ENCODE peak calls at places on chromosomes 6 and 20, in eight cellular contexts. K, Z, G, J, R, Y, U and T are unnamed samples.

GRCh38 chr6:113859349-113860164 is 2.4 kb downstream of the MARCKS start:
- DNase-seq in J (peak), U (peak), R (peak), Y (peak), Z (peak), G (peak), K (no peak), T (peak)

GRCh38 chr6:28943557-28944411 is 20.0 kb upstream of the TRIM27 start:
- DNase-seq in Y (peak), Z (peak), R (peak), J (peak), G (peak), U (peak), K (no peak), T (peak)

GRCh38 chr20:36540551-36541211 is 638 bp upstream of the MYL9 start:
- DNase-seq in K (no peak), G (no peak), U (no peak), Y (no peak), R (no peak), Z (peak), J (no peak), T (peak)

GRCh38 chr6:141552463-141552862 is 580.3 kb upstream of the GJE1 start:
- DNase-seq in Y (peak), K (no peak), U (no peak), Z (no peak), R (peak), J (no peak), G (peak), T (no peak)

GRCh38 chr6:52371656-52372151 is 9.8 kb downstream of the PAQR8 start:
- DNase-seq in R (peak), G (no peak), K (no peak), Y (no peak), U (no peak), Z (no peak), J (no peak), T (no peak)

GRCh38 chr20:41769650-41770049 is 151.5 kb upstream of the CHD6 start:
- DNase-seq in Y (no peak), R (no peak), J (no peak), Z (no peak), K (no peak), U (no peak), G (no peak), T (no peak)

GRCh38 chr6:137351890-137352289 is 132.7 kb upstream of the IFNGR1 start:
- DNase-seq in K (no peak), R (no peak), U (no peak), Y (no peak), G (no peak), Z (no peak), J (no peak), T (no peak)

GRCh38 chr6:166381733-166382499 is 824 bp downstream of the MPC1 start:
- DNase-seq in K (no peak), J (peak), Y (peak), U (peak), Z (peak), G (peak), R (peak), T (peak)

GRCh38 chr6:82095091-82095490 is 152.5 kb downstream of the IBTK start:
- DNase-seq in U (no peak), K (no peak), Z (no peak), Y (no peak), R (no peak), G (no peak), J (no peak), T (no peak)

GRCh38 chr6:132931937-132932336 is 117.6 kb downstream of the RPS12 start:
- DNase-seq in Y (no peak), R (peak), K (peak), Z (no peak), G (peak), J (no peak), U (no peak), T (no peak)

GRCh38 chr6:90107721-90108364 is 188.8 kb downstream of the BACH2 start:
- DNase-seq in G (no peak), K (no peak), R (no peak), U (no peak), Y (peak), J (no peak), Z (no peak), T (no peak)

GRCh38 chr6:108432792-108433191 is 127.9 kb upstream of the FOXO3 start:
- DNase-seq in J (no peak), R (no peak), K (no peak), G (peak), Z (no peak), U (no peak), Y (no peak), T (no peak)

GRCh38 chr6:157982580-157983438 is 1.1 kb downstream of the SYNJ2 start:
- DNase-seq in Z (no peak), J (peak), U (no peak), Y (peak), K (no peak), R (peak), G (no peak), T (no peak)

GRCh38 chr6:106745824-106746610 is 116.6 kb downstream of the QRSL1 start:
- DNase-seq in Z (no peak), K (no peak), R (no peak), J (no peak), Y (no peak), U (no peak), G (peak), T (no peak)

GRCh38 chr6:130385059-130385695 is 19.4 kb downstream of the TMEM200A start:
- DNase-seq in R (peak), Z (no peak), G (no peak), K (peak), Y (no peak), U (no peak), J (no peak), T (no peak)

GRCh38 chr6:106064103-106064502 is 22.0 kb upstream of the PRDM1 start:
- DNase-seq in R (no peak), J (no peak), Y (no peak), G (peak), Z (peak), U (no peak), K (no peak), T (no peak)

GRCh38 chr20:37989601-37990001 is 43.7 kb downstream of the TTI1 start:
- DNase-seq in K (no peak), R (no peak), Y (no peak), J (peak), G (peak), Z (peak), U (peak), T (no peak)

GRCh38 chr6:137728386-137729349 is 138.4 kb upstream of the TNFAIP3 start:
- DNase-seq in J (no peak), G (peak), Z (peak), U (no peak), K (peak), R (peak), Y (no peak), T (no peak)

GRCh38 chr6:21946298-21946783 is 350.5 kb downstream of the PRL start:
- DNase-seq in G (no peak), U (no peak), Y (no peak), R (peak), Z (no peak), K (peak), J (no peak), T (no peak)

GRCh38 chr6:143241110-143241509 is 180.4 kb downstream of the AIG1 start:
- DNase-seq in K (no peak), J (no peak), Z (no peak), U (no peak), R (peak), G (no peak), Y (no peak), T (peak)

GRCh38 chr6:3370361-3371221 is 86.3 kb downstream of the SLC22A23 start:
- DNase-seq in R (no peak), K (no peak), J (no peak), U (no peak), Y (no peak), G (no peak), Z (no peak), T (no peak)

GRCh38 chr6:124783344-124783743 is 178.9 kb upstream of the RNF217 start:
- DNase-seq in K (no peak), Y (no peak), G (peak), U (no peak), Z (no peak), R (no peak), J (no peak), T (no peak)

GRCh38 chr6:41374618-41375590 is 39.5 kb downstream of the NCR2 start:
- DNase-seq in J (no peak), G (no peak), Y (no peak), K (no peak), U (no peak), R (no peak), Z (no peak), T (no peak)

GRCh38 chr6:17179246-17180073 is 77.6 kb downstream of the STMND1 start:
- DNase-seq in J (no peak), Z (no peak), U (no peak), K (no peak), R (no peak), Y (no peak), G (peak), T (no peak)

GRCh38 chr6:161217631-161218030 is 56.2 kb downstream of the AGPAT4 start:
- DNase-seq in K (no peak), Y (no peak), Z (no peak), G (no peak), U (no peak), J (no peak), R (no peak), T (no peak)

GRCh38 chr6:125041740-125042459 is 79.7 kb downstream of the RNF217 start:
- DNase-seq in G (peak), R (no peak), Z (no peak), Y (no peak), U (no peak), K (no peak), J (no peak), T (no peak)

GRCh38 chr6:33424855-33425667 is 5.2 kb downstream of the SYNGAP1 start:
- DNase-seq in J (no peak), K (no peak), G (no peak), R (no peak), Y (peak), Z (no peak), U (no peak), T (peak)

GRCh38 chr20:61728786-61729365 is 336.8 kb downstream of the TAF4 start:
- DNase-seq in R (no peak), K (no peak), Y (no peak), U (no peak), J (no peak), G (no peak), Z (no peak), T (no peak)

GRCh38 chr20:51495921-51496545 is 46.5 kb downstream of the NFATC2 start:
- DNase-seq in K (no peak), U (no peak), Y (no peak), J (no peak), R (no peak), Z (no peak), G (no peak), T (no peak)

GRCh38 chr6:12602951-12603710 is 113.4 kb upstream of the PHACTR1 start:
- DNase-seq in Y (peak), G (peak), Z (no peak), U (peak), J (peak), K (peak), R (peak), T (no peak)
- TF ChIP-seq CTCF in Y (no peak), G (peak), Z (peak), U (peak), J (peak), K (peak), R (peak), T (no peak)

GRCh38 chr6:1020133-1020532 is 291.8 kb upstream of the FOXQ1 start:
- DNase-seq in G (no peak), J (no peak), K (no peak), Y (no peak), R (no peak), U (no peak), Z (no peak), T (no peak)

GRCh38 chr6:1016329-1017302 is 295.3 kb upstream of the FOXQ1 start:
- DNase-seq in R (no peak), G (no peak), U (no peak), Z (no peak), Y (no peak), K (no peak), J (no peak), T (no peak)

GRCh38 chr6:1014431-1014807 is 297.5 kb upstream of the FOXQ1 start:
- DNase-seq in R (no peak), J (no peak), U (no peak), Z (no peak), G (no peak), Y (no peak), K (no peak), T (no peak)

GRCh38 chr6:1013656-1014430 is 298.1 kb upstream of the FOXQ1 start:
- DNase-seq in Y (no peak), J (no peak), K (no peak), Z (no peak), U (no peak), G (no peak), R (no peak), T (no peak)

GRCh38 chr6:1015819-1016218 is 296.1 kb upstream of the FOXQ1 start:
- DNase-seq in Z (no peak), J (no peak), U (no peak), G (no peak), K (no peak), Y (no peak), R (no peak), T (no peak)
- TF ChIP-seq CTCF in Z (no peak), J (no peak), U (no peak), G (no peak), K (peak), Y (no peak), R (no peak), T (no peak)

GRCh38 chr20:57047281-57048026 is 219.0 kb downstream of the BMP7 start:
- DNase-seq in Y (no peak), G (no peak), R (no peak), U (no peak), J (peak), Z (no peak), K (no peak), T (no peak)
- TF ChIP-seq CTCF in Y (no peak), G (peak), R (no peak), U (no peak), J (no peak), Z (no peak), K (no peak), T (no peak)

GRCh38 chr6:135505222-135505621 is 7.7 kb upstream of the AHI1 start:
- DNase-seq in G (no peak), J (no peak), R (no peak), K (no peak), Z (no peak), U (no peak), Y (no peak), T (no peak)

GRCh38 chr6:135503703-135504475 is 6.3 kb upstream of the AHI1 start:
- DNase-seq in R (no peak), G (peak), Y (no peak), J (no peak), Z (no peak), U (no peak), K (no peak), T (no peak)

GRCh38 chr6:135505648-135506047 is 8.1 kb upstream of the AHI1 start:
- DNase-seq in Y (no peak), U (no peak), K (no peak), G (no peak), Z (no peak), J (no peak), R (no peak), T (no peak)

GRCh38 chr6:135504734-135505133 is 7.2 kb upstream of the AHI1 start:
- DNase-seq in U (no peak), K (no peak), Y (no peak), G (no peak), R (no peak), J (no peak), Z (no peak), T (no peak)

GRCh38 chr6:135506270-135506997 is 8.9 kb upstream of the AHI1 start:
- DNase-seq in Z (no peak), G (peak), Y (peak), R (peak), K (no peak), J (no peak), U (no peak), T (no peak)
- TF ChIP-seq CTCF in Z (peak), G (peak), Y (peak), R (peak), K (peak), J (peak), U (peak), T (peak)

GRCh38 chr20:34834459-34834893 is 9.0 kb upstream of the NCOA6 start:
- DNase-seq in J (no peak), G (peak), K (no peak), Z (no peak), Y (peak), U (no peak), R (peak), T (no peak)
- TF ChIP-seq CTCF in J (peak), G (peak), K (peak), Z (peak), Y (no peak), U (peak), R (peak), T (no peak)

GRCh38 chr20:2305946-2306345 is 10.1 kb downstream of the TGM3 start:
- DNase-seq in R (no peak), G (no peak), U (no peak), Z (no peak), Y (no peak), J (peak), K (no peak), T (no peak)
- TF ChIP-seq CTCF in R (no peak), G (no peak), U (no peak), Z (no peak), Y (no peak), J (no peak), K (no peak), T (no peak)

DNA sequence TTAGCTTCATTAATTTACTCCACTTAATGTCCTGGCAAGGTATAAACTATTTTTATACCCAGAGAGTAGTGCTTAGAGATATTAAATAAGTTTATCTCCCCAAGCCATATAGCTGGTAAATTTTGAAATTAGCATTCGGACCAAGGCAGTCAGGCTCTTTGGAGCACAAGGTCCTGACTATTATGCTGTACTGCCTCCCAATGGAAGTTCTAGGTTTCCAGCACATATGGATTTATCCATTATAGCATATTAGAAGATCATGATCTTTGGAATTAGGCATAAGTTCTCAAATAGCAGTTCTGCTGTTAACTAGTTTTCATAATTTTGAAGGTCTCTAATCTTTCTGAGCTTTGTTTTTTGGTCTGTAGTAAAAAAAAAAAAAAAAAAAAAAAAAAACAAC is 835.3 kb upstream of the EPHA7 start:
- DNase-seq in U (no peak), Y (no peak), Z (no peak), K (no peak), R (peak), J (no peak), G (peak), T (no peak)
- TF ChIP-seq CTCF in U (no peak), Y (no peak), Z (peak), K (no peak), R (peak), J (peak), G (peak), T (no peak)

DNA sequence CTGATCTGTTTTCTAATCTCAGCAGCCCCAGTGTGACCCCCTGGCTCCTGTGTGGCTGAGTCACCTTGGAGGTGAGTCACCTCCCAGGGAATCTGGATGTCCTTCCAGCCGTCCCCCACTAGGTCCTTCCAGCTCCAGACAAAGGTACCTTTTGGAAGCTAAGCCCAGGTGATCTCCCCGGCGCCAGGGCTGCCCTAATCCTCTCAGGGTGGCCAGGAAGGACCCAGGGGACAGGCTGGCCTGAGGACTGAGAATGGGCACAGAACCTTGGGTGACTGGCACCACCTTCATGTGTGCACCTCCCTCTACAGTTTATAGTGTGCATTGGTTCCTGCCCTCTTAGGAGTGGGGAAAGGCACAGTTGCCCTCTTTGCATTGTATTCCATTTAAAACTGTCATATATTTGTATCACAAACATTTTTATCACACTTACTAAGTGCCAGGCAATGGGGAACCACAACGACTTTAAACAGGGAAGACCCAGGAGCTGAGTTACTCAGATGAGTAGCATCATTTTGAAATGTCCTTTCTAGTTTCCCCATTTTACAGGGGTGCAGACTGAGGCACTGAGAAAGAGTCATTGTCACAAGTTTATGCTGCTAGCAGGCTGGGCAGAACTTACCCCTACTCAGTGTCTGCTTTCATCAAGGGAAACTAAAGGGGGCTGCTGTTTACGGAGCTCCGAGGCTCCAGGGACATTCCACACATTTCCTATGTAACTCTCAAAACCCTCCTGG is 2.6 kb upstream of the BPIFB4 start:
- DNase-seq in J (no peak), U (no peak), Y (no peak), G (no peak), K (no peak), R (no peak), Z (no peak), T (no peak)
- TF ChIP-seq CTCF in J (no peak), U (no peak), Y (peak), G (peak), K (no peak), R (no peak), Z (peak), T (no peak)